ENCODE peak calls at places on chromosome 16, in nine cellular contexts. H is cardiac fibroblast; Q is right lobe of liver; F is ascending aorta; M is sigmoid colon; I is MM.1S; L is NB4; T is body of pancreas; P is CD8-positive, alpha-beta T cell. K is an unnamed sample.

GRCh38 chr16:81693467-81694303 is 85.4 kb upstream of the PLCG2 start:
- DNase-seq in H (no peak), Q (peak), F (no peak), M (peak), I (no peak), L (no peak), T (no peak), P (no peak), K (no peak)

GRCh38 chr16:14168146-14168545 is 97.0 kb downstream of the MRTFB start:
- DNase-seq in H (peak), Q (no peak), F (no peak), M (no peak), I (no peak), L (peak), T (no peak), P (no peak), K (no peak)

GRCh38 chr16:1158456-1159324 is 5.8 kb downstream of the CACNA1H start:
- DNase-seq in H (peak), Q (no peak), F (no peak), M (peak), I (no peak), L (no peak), T (peak), P (no peak), K (peak)

GRCh38 chr16:64234200-64234599 is 887.7 kb downstream of the CDH11 start:
- DNase-seq in H (no peak), Q (no peak), F (no peak), M (no peak), I (no peak), L (no peak), T (no peak), P (no peak), K (no peak)

GRCh38 chr16:82824408-82824807 is 197.6 kb downstream of the CDH13 start:
- DNase-seq in H (no peak), Q (no peak), F (no peak), M (no peak), I (no peak), L (no peak), T (no peak), P (no peak), K (no peak)

GRCh38 chr16:1493746-1494094 is 560 bp downstream of the TELO2 start:
- DNase-seq in H (no peak), Q (no peak), F (no peak), M (no peak), I (peak), L (no peak), T (no peak), P (no peak), K (peak)

GRCh38 chr16:27445502-27446175 is 43.7 kb downstream of the IL21R start:
- DNase-seq in H (no peak), Q (peak), F (no peak), M (peak), I (no peak), L (no peak), T (no peak), P (no peak), K (no peak)

GRCh38 chr16:69444873-69445517 is 20.6 kb downstream of the CYB5B start:
- DNase-seq in H (peak), Q (no peak), F (no peak), M (no peak), I (no peak), L (peak), T (no peak), P (no peak), K (no peak)

GRCh38 chr16:25027781-25028180 is 12.6 kb upstream of the ARHGAP17 start:
- DNase-seq in H (no peak), Q (no peak), F (no peak), M (no peak), I (no peak), L (no peak), T (no peak), P (no peak), K (no peak)

GRCh38 chr16:31052131-31052530 is 18.8 kb downstream of the STX4 start:
- DNase-seq in H (peak), Q (no peak), F (no peak), M (no peak), I (no peak), L (peak), T (no peak), P (no peak), K (no peak)

GRCh38 chr16:88910284-88911147 is 44.1 kb upstream of the PABPN1L start:
- DNase-seq in H (no peak), Q (no peak), F (no peak), M (no peak), I (no peak), L (no peak), T (no peak), P (no peak), K (no peak)

GRCh38 chr16:55623640-55624039 is 32.1 kb upstream of the SLC6A2 start:
- DNase-seq in H (no peak), Q (no peak), F (no peak), M (no peak), I (no peak), L (no peak), T (no peak), P (no peak), K (no peak)
- TF ChIP-seq CTCF in H (no peak), Q (no peak), F (no peak), M (no peak), I (no peak), L (no peak), T (no peak), P (no peak), K (no peak)

DNA sequence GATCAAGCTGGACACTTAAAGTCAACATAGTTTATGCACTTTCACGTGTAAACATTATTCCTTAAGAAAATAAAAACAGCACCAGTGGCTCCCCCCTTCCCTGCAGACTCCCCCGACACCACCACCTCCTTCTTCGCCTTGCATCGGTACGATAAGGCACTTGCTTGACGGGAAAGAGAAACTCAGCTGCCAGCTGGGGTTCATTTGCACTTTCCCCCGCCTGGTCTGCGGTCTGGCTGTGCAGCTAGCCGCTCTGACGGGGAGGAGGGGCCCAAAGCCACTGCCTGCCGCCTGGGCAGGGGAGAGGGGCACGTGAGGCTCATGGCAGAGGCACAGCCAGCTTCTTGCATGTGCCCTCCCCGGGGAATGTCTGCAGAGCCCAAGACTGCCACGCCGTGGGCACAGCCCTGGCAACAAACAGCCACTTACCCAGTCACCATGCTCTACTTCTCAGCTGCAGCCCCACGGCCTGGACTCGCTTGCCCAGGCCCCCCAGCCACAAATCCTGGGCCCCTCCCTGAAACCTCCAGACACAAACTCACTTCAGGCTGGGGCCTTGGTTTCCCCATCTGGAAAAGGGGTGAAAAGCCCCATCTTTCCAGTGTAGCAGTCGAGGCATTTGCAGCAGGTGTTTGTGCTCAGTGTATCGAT is 16.5 kb upstream of the PRM1 start:
- DNase-seq in H (peak), Q (peak), F (peak), M (peak), I (peak), L (peak), T (peak), P (peak), K (peak)
- H3K4me3 ChIP-seq in H (no peak), Q (no peak), F (peak), M (peak), I (no peak), L (no peak), T (no peak), P (peak), K (no peak)

DNA sequence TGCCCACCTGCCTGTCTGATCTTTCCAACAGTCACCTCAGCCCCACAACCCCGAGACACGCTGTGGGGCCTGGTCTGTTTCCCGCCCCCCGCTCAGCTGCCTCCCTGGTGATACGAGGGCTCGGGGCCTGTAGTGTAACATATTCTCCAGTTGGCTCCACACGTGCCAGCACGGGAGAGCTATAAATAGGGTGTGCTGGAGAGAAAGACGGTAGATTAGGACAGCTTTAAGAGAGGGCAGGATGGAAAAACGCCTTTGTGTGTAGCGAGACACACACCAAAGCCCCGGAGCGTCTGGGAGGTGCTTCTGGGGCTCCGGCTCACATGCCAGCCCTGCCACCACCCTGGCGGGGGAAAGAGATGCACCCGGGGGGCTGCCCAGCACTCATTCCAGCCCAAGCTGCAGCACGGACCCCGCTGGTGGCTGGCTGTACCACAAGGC is 7.4 kb upstream of the MTSS2 start:
- DNase-seq in H (peak), Q (no peak), F (no peak), M (peak), I (no peak), L (no peak), T (no peak), P (no peak), K (peak)
- TF ChIP-seq CTCF in H (no peak), Q (no peak), F (no peak), M (no peak), I (no peak), L (no peak), T (no peak), P (no peak), K (no peak)

GRCh38 chr16:72895951-72896350 is 152.0 kb downstream of the ZFHX3 start:
- DNase-seq in H (peak), Q (no peak), F (no peak), M (peak), I (no peak), L (no peak), T (no peak), P (no peak), K (peak)

GRCh38 chr16:72897707-72898106 is 150.2 kb downstream of the ZFHX3 start:
- DNase-seq in H (no peak), Q (no peak), F (no peak), M (peak), I (no peak), L (no peak), T (no peak), P (no peak), K (no peak)

GRCh38 chr16:72896719-72897118 is 151.2 kb downstream of the ZFHX3 start:
- DNase-seq in H (no peak), Q (no peak), F (no peak), M (no peak), I (no peak), L (no peak), T (no peak), P (no peak), K (no peak)

GRCh38 chr16:72891291-72892227 is 156.4 kb downstream of the ZFHX3 start:
- DNase-seq in H (no peak), Q (no peak), F (no peak), M (no peak), I (no peak), L (no peak), T (no peak), P (no peak), K (no peak)

GRCh38 chr16:72894291-72895151 is 153.4 kb downstream of the ZFHX3 start:
- DNase-seq in H (peak), Q (no peak), F (no peak), M (peak), I (no peak), L (no peak), T (no peak), P (no peak), K (no peak)
- H3K4me3 ChIP-seq in H (no peak), Q (no peak), F (no peak), M (no peak), I (no peak), L (no peak), T (no peak), P (no peak), K (no peak)

DNA sequence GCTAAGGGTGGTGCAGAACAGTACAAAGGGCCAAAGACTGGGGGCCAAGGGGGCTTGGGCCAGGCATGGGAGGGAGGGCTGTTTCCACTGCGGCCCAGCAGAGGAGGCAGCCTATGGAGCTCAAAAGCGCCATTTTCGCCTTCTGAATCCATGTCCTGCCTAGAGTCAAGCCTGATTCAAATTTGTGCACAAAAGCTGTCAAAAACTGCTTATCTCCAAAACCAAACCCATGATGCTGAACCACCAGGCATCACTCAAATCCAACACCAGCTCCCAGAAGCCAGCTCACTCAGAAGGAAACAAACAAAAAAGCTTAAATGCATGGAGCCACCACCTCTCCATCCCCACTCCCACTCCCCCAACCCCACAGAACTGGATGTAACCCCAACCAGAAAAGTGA is 16.0 kb downstream of the COG7 start:
- DNase-seq in H (no peak), Q (no peak), F (no peak), M (no peak), I (no peak), L (no peak), T (no peak), P (no peak), K (no peak)
- TF ChIP-seq CTCF in H (no peak), Q (no peak), F (no peak), M (no peak), I (no peak), L (no peak), T (no peak), P (no peak), K (no peak)